ENCODE peak calls at places on chromosomes 12 and 14, in ten cellular contexts. H is GM23338, J is neuronal stem cell, C is mesendoderm, R is DND-41, M is GM12878, Q is GM23248, D is mesenchymal stem cell, O is K562, L is fibroblast of lung. F is an unnamed sample.

GRCh38 chr12:116813271-116814041 is 67.8 kb downstream of the HRK start:
- DNase-seq in O (no peak), R (no peak), M (no peak), D (peak; percentile 9), Q (no peak), H (no peak), J (no peak), L (peak; percentile 18), C (no peak), F (peak; percentile 92)

GRCh38 chr14:93994919-93995682 is 2.0 kb upstream of the CCDC197 start:
- DNase-seq in L (peak; percentile 96), O (no peak), M (no peak), J (no peak), R (no peak), H (peak; percentile 67), D (peak; percentile 5), C (no peak), Q (peak; percentile 96), F (peak; percentile 95)

GRCh38 chr12:62259311-62259992 is 752 bp upstream of the USP15 start:
- DNase-seq in L (no peak), R (peak; percentile 18), D (no peak), C (no peak), O (no peak), J (no peak), Q (peak; percentile 29), H (peak; percentile 9), M (no peak), F (no peak)

GRCh38 chr14:90678420-90678819 is 137.8 kb downstream of the TTC7B start:
- DNase-seq in M (no peak), R (no peak), Q (peak; percentile 65), L (peak; percentile 38), O (no peak), D (peak; percentile 41), J (no peak), C (no peak), H (no peak), F (peak; percentile 23)

GRCh38 chr14:56057071-56057865 is 60.9 kb upstream of the PELI2 start:
- DNase-seq in H (no peak), M (no peak), R (no peak), J (peak; percentile 44), Q (no peak), O (no peak), L (peak; percentile 62), C (peak; percentile 67), D (no peak), F (no peak)

GRCh38 chr14:99274346-99275221 is 2.6 kb upstream of the BCL11B start:
- DNase-seq in R (peak; percentile 60), H (peak; percentile 96), D (peak; percentile 46), C (peak; percentile 99), Q (peak; percentile 68), O (peak; percentile 20), J (peak; percentile 90), M (no peak), L (peak; percentile 85), F (peak; percentile 89)

GRCh38 chr12:55188974-55189556 is 31.8 kb upstream of the OR10A7 start:
- DNase-seq in O (peak; percentile 55), M (peak; percentile 53), D (peak; percentile 72), R (peak; percentile 59), C (peak; percentile 78), L (peak; percentile 62), H (peak; percentile 82), J (peak; percentile 74), Q (peak; percentile 63), F (peak; percentile 55)

GRCh38 chr12:60259241-60259640 is 663.4 kb downstream of the SLC16A7 start:
- DNase-seq in L (peak; percentile 20), J (no peak), D (no peak), H (no peak), O (no peak), Q (no peak), M (no peak), C (no peak), R (no peak), F (no peak)

GRCh38 chr12:113232232-113232615 is 11.0 kb downstream of the TPCN1 start:
- DNase-seq in O (no peak), D (no peak), C (no peak), H (no peak), J (no peak), Q (no peak), L (no peak), M (no peak), R (no peak), F (no peak)

GRCh38 chr12:106139422-106140141 is 828 bp upstream of the NUAK1 start:
- DNase-seq in R (no peak), C (peak; percentile 94), M (no peak), L (peak; percentile 82), Q (peak; percentile 91), J (peak; percentile 79), H (peak; percentile 89), D (peak; percentile 82), O (no peak), F (peak; percentile 66)
- H3K4me2 ChIP-seq in R (no peak overlapping the region), C (peak overlapping the region; percentile 87), M (peak overlapping the region; percentile 17), L (peak overlapping the region; percentile 84), Q (peak overlapping the region; percentile 98), J (peak overlapping the region; percentile 73), H (peak overlapping the region; percentile 91), D (peak overlapping the region; percentile 86), O (no peak overlapping the region), F (peak overlapping the region; percentile 82)

GRCh38 chr12:52318241-52318990 is 2.8 kb downstream of the KRT83 start:
- DNase-seq in M (no peak), L (no peak), O (no peak), J (no peak), H (no peak), Q (no peak), C (no peak), D (no peak), R (no peak), F (no peak)
- H3K27me3 ChIP-seq in M (peaks cover 7% of the 10 kb centered on the region), L (peaks cover 47% of the 10 kb centered on the region), O (peaks cover 77% of the 10 kb centered on the region), J (no peaks in the 10 kb centered on the region), H (no peaks in the 10 kb centered on the region), Q (peaks cover 30% of the 10 kb centered on the region), C (no peaks in the 10 kb centered on the region), D (peaks cover 78% of the 10 kb centered on the region), R (no peaks in the 10 kb centered on the region), F (no peaks in the 10 kb centered on the region)

GRCh38 chr12:102964872-102965271 is 7.4 kb downstream of the ASCL1 start:
- DNase-seq in H (peak; percentile 80), D (no peak), O (no peak), J (no peak), C (peak; percentile 73), L (no peak), R (no peak), M (no peak), Q (no peak), F (no peak)
- H3K4me2 ChIP-seq in H (peak overlapping the region; percentile 79), D (no peak overlapping the region), O (no peak overlapping the region), J (peak overlapping the region; percentile 73), C (no peak overlapping the region), L (no peak overlapping the region), R (no peak overlapping the region), M (peak overlapping the region; percentile 77), Q (no peak overlapping the region), F (no peak overlapping the region)

DNA sequence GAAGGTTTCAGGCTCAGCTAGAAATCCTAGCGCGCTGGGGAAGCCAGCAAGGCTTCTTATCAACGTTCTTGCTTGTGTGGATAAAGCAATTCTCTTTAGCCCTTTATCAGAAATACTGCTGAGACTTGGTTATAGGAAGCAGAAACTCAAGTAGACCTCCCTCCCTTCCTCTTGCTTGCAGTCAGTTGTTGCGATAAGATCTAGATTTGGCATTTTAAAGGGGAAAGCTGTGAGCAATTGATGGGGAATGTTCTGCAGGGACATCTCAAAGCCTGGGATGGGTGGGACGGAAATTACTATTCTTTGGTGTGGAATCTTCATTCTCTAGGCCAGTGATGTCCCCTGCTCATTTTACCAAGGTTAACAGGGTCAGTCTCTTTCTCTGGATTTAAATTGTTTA is 76.4 kb upstream of the ANO4 start:
- DNase-seq in H (no peak), L (peak; percentile 18), M (no peak), J (no peak), Q (peak; percentile 71), O (no peak), C (peak; percentile 97), R (no peak), D (peak; percentile 64), F (no peak)
- H3K27me3 ChIP-seq in H (peaks cover 60% of the 10 kb centered on the region), L (peaks cover 5% of the 10 kb centered on the region), M (peaks cover 7% of the 10 kb centered on the region), J (peaks cover 36% of the 10 kb centered on the region), Q (no peaks in the 10 kb centered on the region), O (peaks cover 31% of the 10 kb centered on the region), C (no peaks in the 10 kb centered on the region), R (no peaks in the 10 kb centered on the region), D (peaks cover 46% of the 10 kb centered on the region), F (peaks cover 12% of the 10 kb centered on the region)

GRCh38 chr12:51961834-51962233 is 10.3 kb downstream of the ACVR1B start:
- DNase-seq in D (no peak), C (no peak), J (no peak), R (no peak), Q (no peak), O (no peak), H (no peak), M (no peak), L (no peak), F (peak; percentile 79)
- H3K4me2 ChIP-seq in D (no peak overlapping the region), C (no peak overlapping the region), J (no peak overlapping the region), R (no peak overlapping the region), Q (no peak overlapping the region), O (no peak overlapping the region), H (no peak overlapping the region), M (no peak overlapping the region), L (no peak overlapping the region), F (peak overlapping the region; percentile 60)

GRCh38 chr14:37591941-37592287 is 3.1 kb downstream of the FOXA1 start:
- DNase-seq in M (no peak), L (no peak), D (peak; percentile 16), C (peak; percentile 42), O (no peak), Q (no peak), J (no peak), R (no peak), H (no peak), F (no peak)

GRCh38 chr14:37590096-37590809 is 4.8 kb downstream of the FOXA1 start:
- DNase-seq in O (no peak), L (no peak), M (no peak), D (peak; percentile 3), Q (no peak), C (no peak), J (no peak), H (no peak), R (no peak), F (no peak)

GRCh38 chr14:37591311-37591940 is 3.6 kb downstream of the FOXA1 start:
- DNase-seq in M (no peak), L (no peak), D (peak; percentile 25), C (peak; percentile 90), O (no peak), Q (no peak), H (peak; percentile 83), R (no peak), J (no peak), F (no peak)

GRCh38 chr14:37588956-37589737 is 5.9 kb downstream of the FOXA1 start:
- DNase-seq in C (peak; percentile 65), O (no peak), Q (no peak), H (peak; percentile 51), D (peak; percentile 13), L (no peak), M (no peak), R (no peak), J (no peak), F (no peak)

GRCh38 chr14:37590810-37591139 is 4.3 kb downstream of the FOXA1 start:
- DNase-seq in L (no peak), H (no peak), Q (no peak), R (no peak), D (no peak), M (no peak), J (no peak), C (no peak), O (no peak), F (no peak)
- H3K27me3 ChIP-seq in L (peaks cover 73% of the 10 kb centered on the region), H (peaks cover 99% of the 10 kb centered on the region), Q (peaks cover 74% of the 10 kb centered on the region), R (no peaks in the 10 kb centered on the region), D (peaks cover 72% of the 10 kb centered on the region), M (no peaks in the 10 kb centered on the region), J (peaks cover 80% of the 10 kb centered on the region), C (peaks cover 24% of the 10 kb centered on the region), O (no peaks in the 10 kb centered on the region), F (peaks cover 49% of the 10 kb centered on the region)